ENCODE peak calls at places on chromosomes 1 and 21, in eight cellular contexts. E, C, F, G, Z, A, B and S are unnamed samples.
A peak's percentile ranks its signal among the peaks of the same experiment; 100 is the strongest.

GRCh38 chr1:111204211-111204883 is 3.9 kb upstream of the DENND2D start:
- DNase-seq in E (no peak), C (no peak), F (no peak), G (peak; percentile 71), Z (no peak), A (no peak), B (no peak), S (no peak)

GRCh38 chr1:181087400-181087901 is 1.0 kb upstream of the IER5 start:
- DNase-seq in E (no peak), C (no peak), F (no peak), G (no peak), Z (no peak), A (no peak), B (no peak), S (no peak)

GRCh38 chr1:155079210-155079486 is 511 bp downstream of the EFNA3 start:
- DNase-seq in E (no peak), C (no peak), F (no peak), G (no peak), Z (no peak), A (no peak), B (no peak), S (no peak)

GRCh38 chr1:100950776-100951175 is 54.9 kb downstream of the SLC30A7 start:
- DNase-seq in E (peak; percentile 34), C (no peak), F (peak; percentile 13), G (no peak), Z (no peak), A (peak; percentile 81), B (peak; percentile 73), S (peak; percentile 11)

GRCh38 chr21:42151148-42152074 is 67.5 kb upstream of the ABCG1 start:
- DNase-seq in E (no peak), C (no peak), F (no peak), G (peak; percentile 51), Z (no peak), A (no peak), B (no peak), S (no peak)

GRCh38 chr1:227777156-227777555 is 38.3 kb upstream of the PRSS38 start:
- DNase-seq in E (no peak), C (no peak), F (no peak), G (peak; percentile 9), Z (no peak), A (no peak), B (no peak), S (no peak)

GRCh38 chr21:41610042-41610839 is 102.3 kb upstream of the TMPRSS2 start:
- DNase-seq in E (peak; percentile 74), C (no peak), F (peak; percentile 72), G (peak; percentile 79), Z (no peak), A (peak; percentile 64), B (peak; percentile 56), S (peak; percentile 67)

GRCh38 chr1:167515461-167515860 is 2.9 kb downstream of the CD247 start:
- DNase-seq in E (no peak), C (no peak), F (no peak), G (no peak), Z (no peak), A (no peak), B (no peak), S (no peak)

GRCh38 chr1:153540394-153541361 is at the start of gene S100A5:
- DNase-seq in E (no peak), C (no peak), F (peak; percentile 58), G (peak; percentile 56), Z (no peak), A (peak; percentile 55), B (no peak), S (peak; percentile 51)

GRCh38 chr1:145960468-145961108 is 2.8 kb upstream of the LIX1L start:
- DNase-seq in E (peak; percentile 66), C (no peak), F (peak; percentile 58), G (peak; percentile 93), Z (peak; percentile 33), A (peak; percentile 51), B (peak; percentile 58), S (peak; percentile 49)

GRCh38 chr1:153260980-153261792 is 1.7 kb downstream of the LORICRIN start:
- DNase-seq in E (peak; percentile 6), C (no peak), F (no peak), G (no peak), Z (no peak), A (no peak), B (peak; percentile 9), S (no peak)

GRCh38 chr1:203274603-203275381 is 30.5 kb upstream of the BTG2 start:
- DNase-seq in E (no peak), C (no peak), F (peak; percentile 40), G (peak; percentile 89), Z (peak; percentile 71), A (peak; percentile 56), B (no peak), S (peak; percentile 31)

GRCh38 chr21:27429612-27430361 is 462.9 kb upstream of the ADAMTS5 start:
- DNase-seq in E (peak; percentile 59), C (peak; percentile 57), F (peak; percentile 45), G (no peak), Z (no peak), A (peak; percentile 83), B (peak; percentile 63), S (peak; percentile 96)

GRCh38 chr1:9384128-9384527 is 91.4 kb downstream of the SPSB1 start:
- DNase-seq in E (no peak), C (no peak), F (no peak), G (no peak), Z (no peak), A (no peak), B (no peak), S (no peak)

GRCh38 chr21:35682874-35683549 is 377.3 kb downstream of the SETD4 start:
- DNase-seq in E (peak; percentile 28), C (no peak), F (peak; percentile 28), G (no peak), Z (no peak), A (no peak), B (no peak), S (peak; percentile 5)

GRCh38 chr1:89932598-89933364 is 62.1 kb upstream of the ZNF326 start:
- DNase-seq in E (no peak), C (no peak), F (no peak), G (no peak), Z (no peak), A (no peak), B (no peak), S (no peak)

GRCh38 chr1:201173736-201174135 is 16.9 kb upstream of the IGFN1 start:
- DNase-seq in E (no peak), C (no peak), F (no peak), G (no peak), Z (no peak), A (no peak), B (no peak), S (no peak)

GRCh38 chr1:223393275-223394214 is at the start of gene CCDC185:
- DNase-seq in E (no peak), C (no peak), F (no peak), G (no peak), Z (no peak), A (no peak), B (no peak), S (no peak)

DNA sequence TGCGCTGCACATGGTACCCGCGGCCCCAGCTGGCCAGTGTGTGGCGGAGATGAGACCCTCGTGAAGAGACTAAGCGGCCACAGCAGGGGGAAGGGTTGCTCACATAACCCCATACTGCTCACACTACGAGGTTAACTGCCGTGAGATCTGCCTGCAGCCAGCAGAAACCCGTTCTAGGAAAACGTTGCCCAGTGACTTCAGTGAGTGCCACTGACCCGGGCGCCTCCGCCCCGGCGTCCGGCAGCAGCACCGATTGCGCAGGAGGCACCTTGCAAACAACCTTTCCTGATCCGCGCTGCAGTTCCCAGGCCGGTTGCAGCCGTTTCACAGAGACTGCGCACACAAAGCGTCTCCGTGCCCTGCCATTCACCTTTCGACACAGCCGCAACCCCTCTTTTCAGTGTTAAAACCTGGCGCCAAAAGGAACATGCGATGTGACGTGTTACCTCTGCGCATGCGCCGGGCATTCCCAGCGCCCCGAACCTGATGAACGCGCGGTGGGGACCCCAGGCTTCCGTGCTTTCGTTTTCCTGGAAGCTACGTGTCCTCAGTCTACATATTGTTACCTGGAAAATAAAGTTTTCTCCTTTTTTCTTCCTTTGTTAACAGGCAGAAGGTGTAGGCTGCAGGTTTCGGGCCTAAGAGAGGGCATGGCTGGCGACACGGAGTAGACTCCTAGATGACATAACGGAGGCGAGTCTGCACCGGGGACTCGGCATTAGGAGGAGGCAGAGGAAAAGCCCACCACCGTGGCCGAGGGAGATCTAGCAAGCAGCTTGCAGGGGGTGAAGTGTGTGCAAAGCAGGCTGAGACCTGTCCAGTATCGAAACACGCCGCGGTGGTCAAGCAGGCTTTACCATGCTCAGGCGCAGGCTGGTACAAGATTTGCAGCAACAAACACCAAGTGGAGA is 8.9 kb downstream of the VPS26C start:
- DNase-seq in E (peak; percentile 60), C (no peak), F (peak; percentile 68), G (peak; percentile 72), Z (no peak), A (peak; percentile 36), B (peak; percentile 50), S (peak; percentile 60)
- TF ChIP-seq CTCF in E (no peak), C (no peak), F (no peak), G (no peak), Z (no peak), A (no peak), B (no peak), S (no peak)

GRCh38 chr1:230103341-230104173 is 36.5 kb downstream of the GALNT2 start:
- DNase-seq in E (peak; percentile 51), C (no peak), F (peak; percentile 41), G (no peak), Z (no peak), A (peak; percentile 59), B (peak; percentile 45), S (peak; percentile 48)
- H3K4me3 ChIP-seq in E (no peak overlapping the region), C (peak overlapping the region; percentile 27), F (no peak overlapping the region), G (no peak overlapping the region), Z (peak overlapping the region; percentile 50), A (no peak overlapping the region), B (no peak overlapping the region), S (no peak overlapping the region)

DNA sequence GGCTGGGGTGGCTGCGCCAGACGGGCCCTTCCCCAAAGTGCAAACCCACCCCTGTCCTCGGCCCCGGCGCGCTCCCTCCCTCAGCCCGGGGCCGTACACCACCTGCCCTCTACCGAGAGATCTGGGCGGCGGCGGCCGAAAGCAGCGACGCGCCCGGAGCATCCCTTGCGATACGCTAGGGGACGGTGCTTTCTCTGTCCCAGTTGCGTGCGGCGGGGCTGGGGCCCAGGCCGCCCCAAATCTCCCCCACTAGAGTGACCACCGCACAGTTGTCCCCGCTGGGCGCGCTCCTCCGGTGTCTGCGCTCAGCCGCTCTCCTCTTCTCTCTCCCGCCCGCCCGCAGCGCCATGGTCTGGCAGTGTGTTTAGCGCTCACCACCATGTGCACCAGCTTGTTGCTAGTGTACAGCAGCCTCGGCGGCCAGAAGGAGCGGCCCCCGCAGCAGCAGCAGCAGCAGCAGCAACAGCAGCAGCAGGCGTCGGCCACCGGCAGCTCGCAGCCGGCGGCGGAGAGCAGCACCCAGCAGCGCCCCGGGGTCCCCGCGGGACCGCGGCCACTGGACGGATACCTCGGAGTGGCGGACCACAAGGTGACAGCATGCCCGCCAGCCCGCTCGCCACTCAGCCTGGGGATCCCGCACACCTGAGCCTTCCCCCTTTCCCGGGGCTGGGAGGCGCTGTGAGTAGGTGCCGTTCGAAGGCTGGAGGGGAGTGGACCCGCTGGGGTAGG is 1.0 kb downstream of the ST6GALNAC5 start:
- DNase-seq in E (peak; percentile 29), C (no peak), F (peak; percentile 22), G (peak; percentile 70), Z (no peak), A (peak; percentile 29), B (peak; percentile 43), S (no peak)
- TF ChIP-seq CTCF in E (no peak), C (peak; percentile 18), F (no peak), G (no peak), Z (peak; percentile 34), A (no peak), B (peak; percentile 36), S (no peak)

DNA sequence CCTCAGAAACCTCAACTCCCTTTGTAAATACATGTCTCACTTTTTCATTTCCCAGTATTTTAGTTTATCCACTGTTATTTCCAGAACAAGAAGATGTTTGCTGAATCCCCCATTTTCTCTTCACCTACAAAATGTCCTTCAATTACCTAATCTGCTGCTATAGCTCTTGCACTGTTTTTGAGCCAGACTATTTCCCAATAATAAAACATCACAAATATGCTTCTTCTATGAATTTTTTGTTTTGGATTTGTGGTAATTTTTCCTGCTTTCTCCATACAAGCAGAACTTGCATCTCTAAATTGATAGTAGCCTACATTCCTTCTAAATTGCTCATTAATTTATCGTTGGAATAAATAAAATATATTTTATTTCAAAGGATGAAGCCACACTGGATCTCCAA is 199.6 kb upstream of the C1orf87 start:
- DNase-seq in E (peak; percentile 27), C (no peak), F (peak; percentile 35), G (no peak), Z (no peak), A (no peak), B (no peak), S (peak; percentile 22)
- H3K4me3 ChIP-seq in E (no peak overlapping the region), C (no peak overlapping the region), F (no peak overlapping the region), G (no peak overlapping the region), Z (no peak overlapping the region), A (no peak overlapping the region), B (no peak overlapping the region), S (no peak overlapping the region)